ENCODE peak calls at places on chromosomes 11 and 22, in five cellular contexts. U is fibroblast of villous mesenchyme, V is T-helper 1 cell, T is adrenal gland, O is NCI-H2081. X is an unnamed sample.

GRCh38 chr22:41968601-41969000 is 642 bp upstream of the SEPTIN3 start:
- DNase-seq in O (no peak), T (no peak), U (no peak), V (no peak), X (no peak)

GRCh38 chr11:130726234-130726559 is 190.1 kb downstream of the SNX19 start:
- DNase-seq in O (no peak), U (no peak), T (no peak), V (no peak), X (no peak)

GRCh38 chr11:121841487-121842167 is 274.4 kb downstream of the BLID start:
- DNase-seq in O (no peak), T (no peak), U (peak; percentile 34), V (no peak), X (no peak)

GRCh38 chr11:65559951-65560537 is 1.9 kb upstream of the LTBP3 start:
- DNase-seq in V (no peak), U (peak; percentile 23), T (peak; percentile 63), O (peak; percentile 18), X (no peak)

GRCh38 chr11:125110506-125110905 is 920 bp downstream of the TMEM218 start:
- DNase-seq in T (no peak), U (no peak), V (no peak), O (no peak), X (no peak)

GRCh38 chr11:9091044-9091936 is at the start of gene SCUBE2:
- DNase-seq in V (no peak), T (no peak), U (no peak), O (no peak), X (no peak)

GRCh38 chr11:82719316-82719715 is 14.3 kb downstream of the FAM181B start:
- DNase-seq in O (no peak), V (no peak), U (no peak), T (no peak), X (no peak)

GRCh38 chr11:125342281-125342980 is 153.6 kb downstream of the FEZ1 start:
- DNase-seq in T (peak; percentile 2), V (no peak), O (no peak), U (no peak), X (no peak)

GRCh38 chr11:834371-835316 is 1.9 kb downstream of the CD151 start:
- DNase-seq in U (peak; percentile 71), V (no peak), T (peak; percentile 93), O (no peak), X (no peak)

GRCh38 chr11:27209562-27210005 is 153.4 kb downstream of the CCDC34 start:
- DNase-seq in U (peak; percentile 79), T (peak; percentile 35), O (no peak), V (no peak), X (no peak)

GRCh38 chr11:101445761-101446160 is 138.0 kb downstream of the TRPC6 start:
- DNase-seq in V (no peak), O (no peak), U (no peak), T (no peak), X (no peak)

GRCh38 chr11:17544181-17544622 is at the start of gene USH1C:
- DNase-seq in U (no peak), T (no peak), V (no peak), O (no peak), X (no peak)

GRCh38 chr11:61114913-61115312 is 12.6 kb downstream of the CD5 start:
- DNase-seq in O (no peak), T (no peak), V (no peak), U (no peak), X (no peak)

GRCh38 chr11:13214276-13214865 is 63.2 kb upstream of the BMAL1 start:
- DNase-seq in V (no peak), O (no peak), T (no peak), U (no peak), X (no peak)

GRCh38 chr11:2551131-2551530 is 106.3 kb downstream of the KCNQ1 start:
- DNase-seq in V (no peak), U (peak; percentile 9), O (no peak), T (peak; percentile 8), X (no peak)

GRCh38 chr22:48161354-48161753 is 1398.9 kb downstream of the TBC1D22A start:
- DNase-seq in T (no peak), V (no peak), O (no peak), U (no peak), X (no peak)

GRCh38 chr11:2564588-2565440 is 120.0 kb downstream of the KCNQ1 start:
- DNase-seq in V (no peak), T (peak; percentile 61), O (no peak), U (no peak), X (no peak)

GRCh38 chr11:43504316-43504950 is 145.7 kb downstream of the TTC17 start:
- DNase-seq in V (no peak), U (peak; percentile 9), O (no peak), T (peak; percentile 48), X (no peak)

GRCh38 chr22:44584256-44584902 is 86.3 kb upstream of the RTL6 start:
- DNase-seq in T (peak; percentile 5), O (no peak), V (no peak), U (no peak), X (no peak)

GRCh38 chr11:134529212-134530096 is 117.4 kb upstream of the B3GAT1 start:
- DNase-seq in U (no peak), O (no peak), V (no peak), T (no peak), X (peak; percentile 33)

GRCh38 chr11:12175694-12176241 is 65.4 kb downstream of the MICAL2 start:
- DNase-seq in T (no peak), V (no peak), O (no peak), U (peak; percentile 90), X (no peak)

GRCh38 chr22:21933413-21933812 is 19.2 kb downstream of the PPM1F start:
- DNase-seq in O (no peak), U (no peak), T (no peak), V (no peak), X (no peak)

GRCh38 chr11:37916331-37916730 is 1318.3 kb upstream of the RAG2 start:
- DNase-seq in T (no peak), V (no peak), U (no peak), O (no peak), X (no peak)

GRCh38 chr22:32543020-32543357 is 68.4 kb downstream of the FBXO7 start:
- DNase-seq in U (no peak), T (no peak), O (no peak), V (no peak), X (no peak)

GRCh38 chr11:117597083-117597482 is 199.9 kb downstream of the DSCAML1 start:
- DNase-seq in V (no peak), T (no peak), O (no peak), U (peak; percentile 43), X (no peak)

GRCh38 chr11:99199336-99199735 is 178.6 kb downstream of the CNTN5 start:
- DNase-seq in T (no peak), V (no peak), U (no peak), O (no peak), X (no peak)

GRCh38 chr11:73047773-73048371 is 94.2 kb downstream of the FCHSD2 start:
- DNase-seq in U (no peak), O (peak; percentile 31), T (no peak), V (no peak), X (no peak)

GRCh38 chr22:36977401-36977861 is 41.8 kb downstream of the TST start:
- DNase-seq in O (peak; percentile 24), T (peak; percentile 59), V (peak; percentile 54), U (peak; percentile 15), X (peak; percentile 72)

GRCh38 chr11:70358797-70359196 is 39.5 kb upstream of the CTTN start:
- DNase-seq in O (no peak), V (no peak), U (no peak), T (no peak), X (no peak)

GRCh38 chr11:855343-855674 is 12.7 kb downstream of the TSPAN4 start:
- DNase-seq in O (no peak), V (no peak), U (no peak), T (no peak), X (no peak)

GRCh38 chr22:38981005-38981658 is 1.0 kb upstream of the APOBEC3B start:
- DNase-seq in O (no peak), U (no peak), V (no peak), T (no peak), X (no peak)

GRCh38 chr11:117887431-117888139 is 11.1 kb upstream of the FXYD6 start:
- DNase-seq in U (no peak), T (no peak), O (no peak), V (no peak), X (no peak)

GRCh38 chr11:99803501-99803900 is 782.8 kb downstream of the CNTN5 start:
- DNase-seq in T (no peak), O (no peak), U (no peak), V (no peak), X (no peak)

GRCh38 chr11:36041988-36042606 is 98.2 kb downstream of the LDLRAD3 start:
- DNase-seq in V (no peak), T (no peak), O (no peak), U (peak; percentile 44), X (no peak)